ENCODE peak calls at places on chromosomes 13 and 19, in ten cellular contexts. N is lower lobe of right lung; E is Caco-2; K is right atrium auricular region; V is iPS DF 6.9; T is cardiac muscle cell; C is body of pancreas; U is astrocyte; A is uterus; F is CD8-positive, alpha-beta T cell. S is an unnamed sample. For H3K36me3, the result is how much of the 10 kb centered on the place peaks cover.

GRCh38 chr13:51449018-51449417 is 3.8 kb downstream of the INTS6 start:
- DNase-seq in N (no peak), E (no peak), K (no peak), V (no peak), T (no peak), C (no peak), U (no peak), A (no peak), F (no peak), S (no peak)

GRCh38 chr19:3725640-3726310 is 17.6 kb downstream of the TJP3 start:
- DNase-seq in N (peak), E (no peak), K (no peak), V (no peak), T (peak), C (peak), U (no peak), A (no peak), F (no peak), S (no peak)

GRCh38 chr13:72853000-72853399 is 71.1 kb downstream of the PIBF1 start:
- DNase-seq in N (no peak), E (no peak), K (no peak), V (no peak), T (peak), C (no peak), U (peak), A (no peak), F (no peak), S (no peak)

GRCh38 chr19:45638930-45639729 is at the start of gene EML2:
- DNase-seq in N (peak), E (peak), K (no peak), V (no peak), T (peak), C (peak), U (peak), A (peak), F (peak), S (peak)

GRCh38 chr19:34225659-34226015 is 28.7 kb upstream of the GARRE1 start:
- DNase-seq in N (no peak), E (no peak), K (no peak), V (no peak), T (peak), C (no peak), U (no peak), A (no peak), F (no peak), S (no peak)

GRCh38 chr19:47421844-47422395 is 2.6 kb upstream of the MEIS3 start:
- DNase-seq in N (no peak), E (no peak), K (no peak), V (no peak), T (no peak), C (no peak), U (peak), A (peak), F (no peak), S (peak)

GRCh38 chr13:57063007-57063406 is 77.7 kb upstream of the PRR20A start:
- DNase-seq in N (no peak), E (no peak), K (no peak), V (no peak), T (no peak), C (no peak), U (no peak), A (no peak), F (no peak), S (no peak)

GRCh38 chr13:34254366-34254765 is 436.4 kb downstream of the RFC3 start:
- DNase-seq in N (no peak), E (no peak), K (no peak), V (no peak), T (no peak), C (no peak), U (no peak), A (no peak), F (no peak), S (no peak)

GRCh38 chr19:10747271-10747670 is 29.4 kb downstream of the DNM2 start:
- DNase-seq in N (peak), E (no peak), K (no peak), V (no peak), T (no peak), C (no peak), U (no peak), A (no peak), F (no peak), S (no peak)

GRCh38 chr13:73368608-73369007 is 309.8 kb downstream of the KLF5 start:
- DNase-seq in N (no peak), E (peak), K (no peak), V (no peak), T (no peak), C (no peak), U (no peak), A (no peak), F (no peak), S (no peak)

GRCh38 chr13:98436379-98436909 is 140.5 kb downstream of the STK24 start:
- DNase-seq in N (no peak), E (no peak), K (no peak), V (no peak), T (no peak), C (no peak), U (no peak), A (no peak), F (no peak), S (no peak)

GRCh38 chr13:97192166-97192565 is 30.0 kb upstream of the MBNL2 start:
- DNase-seq in N (no peak), E (peak), K (no peak), V (no peak), T (no peak), C (no peak), U (no peak), A (no peak), F (no peak), S (no peak)

GRCh38 chr13:73914119-73914518 is 220.1 kb downstream of the KLF12 start:
- DNase-seq in N (no peak), E (no peak), K (no peak), V (no peak), T (peak), C (no peak), U (no peak), A (no peak), F (no peak), S (peak)

GRCh38 chr13:24995225-24995804 is 100.6 kb upstream of the PABPC3 start:
- DNase-seq in N (no peak), E (peak), K (no peak), V (no peak), T (peak), C (peak), U (peak), A (no peak), F (peak), S (peak)

GRCh38 chr13:21034602-21035190 is 26.7 kb downstream of the LATS2 start:
- DNase-seq in N (no peak), E (no peak), K (peak), V (peak), T (peak), C (no peak), U (peak), A (no peak), F (no peak), S (peak)

GRCh38 chr13:42068886-42069285 is 20.4 kb downstream of the DGKH start:
- DNase-seq in N (no peak), E (no peak), K (no peak), V (no peak), T (no peak), C (no peak), U (no peak), A (no peak), F (no peak), S (no peak)

GRCh38 chr13:111202745-111203144 is 87.6 kb downstream of the ARHGEF7 start:
- DNase-seq in N (no peak), E (peak), K (peak), V (no peak), T (peak), C (no peak), U (peak), A (no peak), F (no peak), S (peak)

GRCh38 chr13:21259571-21260455 is 83.4 kb downstream of the MRPL57 start:
- DNase-seq in N (no peak), E (no peak), K (no peak), V (no peak), T (no peak), C (no peak), U (no peak), A (no peak), F (no peak), S (no peak)

GRCh38 chr13:112818040-112818697 is 128.3 kb downstream of the ATP11A start:
- DNase-seq in N (no peak), E (no peak), K (no peak), V (no peak), T (no peak), C (no peak), U (no peak), A (no peak), F (no peak), S (no peak)

GRCh38 chr13:104098421-104098820 is 1032.2 kb upstream of the SLC10A2 start:
- DNase-seq in N (no peak), E (no peak), K (no peak), V (no peak), T (peak), C (no peak), U (no peak), A (no peak), F (no peak), S (no peak)

DNA sequence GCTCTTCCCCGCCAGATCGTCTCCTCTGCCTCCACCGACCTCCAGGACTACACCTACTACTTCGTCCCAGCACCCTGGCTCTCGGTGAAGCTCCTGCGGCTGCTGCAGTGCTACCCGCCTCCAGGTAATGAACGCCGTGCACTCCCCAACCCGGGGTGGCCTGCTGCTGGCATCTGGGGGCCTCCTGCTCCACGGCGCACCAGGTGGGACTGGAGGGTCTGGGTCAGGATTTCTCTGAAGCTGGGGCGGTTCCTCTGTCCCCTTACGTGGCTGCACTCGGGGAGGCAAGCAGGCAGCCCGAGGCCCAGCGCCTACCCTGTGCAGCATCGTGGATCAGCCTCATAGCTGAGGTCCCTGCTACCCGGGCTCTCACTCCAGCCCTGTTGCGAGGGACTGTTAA is 17.5 kb downstream of the FUZ start:
- DNase-seq in N (no peak), E (no peak), K (no peak), V (no peak), T (no peak), C (no peak), U (no peak), A (no peak), F (no peak), S (no peak)
- H3K36me3 ChIP-seq in N (half or more), E (under half), K (half or more), V (under half), T (under half), C (under half), U (under half), A (under half), F (under half), S (under half)

GRCh38 chr19:42203700-42204099 is 13.8 kb downstream of the DEDD2 start:
- DNase-seq in N (no peak), E (no peak), K (no peak), V (no peak), T (no peak), C (no peak), U (no peak), A (no peak), F (no peak), S (no peak)
- H3K36me3 ChIP-seq in N (half or more), E (under half), K (half or more), V (under half), T (under half), C (under half), U (under half), A (under half), F (under half), S (under half)

DNA sequence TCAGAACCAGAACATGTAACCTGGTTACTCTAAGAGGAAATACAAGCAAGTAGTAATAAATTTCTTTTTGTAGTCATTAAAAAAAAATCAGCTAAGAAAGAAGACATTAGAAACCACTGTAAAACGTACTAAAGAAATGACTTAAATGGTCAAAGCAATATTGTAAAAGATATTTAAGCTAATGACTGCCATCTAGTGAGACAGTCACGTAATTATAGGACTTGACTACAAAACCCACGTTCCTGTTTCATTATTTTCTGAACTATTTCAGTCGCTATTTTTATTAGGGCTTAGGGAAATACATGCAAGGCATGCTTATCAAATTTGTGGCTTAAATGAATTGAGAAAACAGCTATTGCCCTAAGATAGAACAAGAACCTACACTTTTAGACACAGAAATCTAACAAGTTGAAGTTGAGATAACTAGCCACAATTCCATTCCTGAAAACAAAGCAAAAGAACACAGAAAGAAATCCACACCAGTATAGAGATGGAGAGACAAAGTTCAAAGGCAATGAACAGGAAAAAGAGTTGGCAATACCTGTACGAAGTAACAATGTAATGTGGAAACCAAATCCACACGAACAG is 17.9 kb downstream of the ALG5 start:
- DNase-seq in N (no peak), E (no peak), K (no peak), V (no peak), T (peak), C (no peak), U (peak), A (no peak), F (no peak), S (peak)
- H3K36me3 ChIP-seq in N (half or more), E (under half), K (under half), V (under half), T (under half), C (under half), U (under half), A (under half), F (under half), S (under half)

DNA sequence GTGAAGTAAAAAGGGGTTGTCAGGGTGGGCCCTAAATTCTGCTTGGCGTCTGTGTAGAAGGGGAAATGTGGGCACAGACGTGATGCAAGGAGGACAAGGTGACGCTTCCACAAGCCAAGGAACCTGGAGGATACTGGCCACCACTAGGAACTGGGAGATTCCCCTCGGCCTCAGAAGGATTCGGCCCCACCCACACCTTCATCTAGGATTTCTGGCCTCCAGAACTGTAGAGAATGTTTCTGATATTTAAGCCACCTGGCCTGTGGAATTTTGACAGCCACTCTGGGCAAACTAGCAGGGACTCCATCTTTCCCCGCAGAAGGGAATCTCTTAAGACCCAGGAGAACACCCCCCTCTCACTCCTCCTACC is 1.1 kb downstream of the PLEKHJ1 start:
- DNase-seq in N (no peak), E (no peak), K (no peak), V (no peak), T (no peak), C (no peak), U (no peak), A (no peak), F (no peak), S (peak)
- H3K36me3 ChIP-seq in N (under half), E (under half), K (under half), V (under half), T (under half), C (under half), U (under half), A (under half), F (under half), S (under half)

GRCh38 chr19:17957887-17958286 is 9.0 kb upstream of the KCNN1 start:
- DNase-seq in N (no peak), E (no peak), K (no peak), V (no peak), T (no peak), C (no peak), U (no peak), A (no peak), F (no peak), S (no peak)
- H3K36me3 ChIP-seq in N (under half), E (under half), K (under half), V (under half), T (under half), C (under half), U (under half), A (under half), F (under half), S (under half)

S was measured in GM23248.